ENCODE peak calls at places on chromosomes 2 and 18, in nine cellular contexts. X is SK-N-SH, Y is uterus, H is mesenchymal stem cell, F is stomach, Q is SJSA1, J is HL-60, N is body of pancreas, B is Caco-2. G is an unnamed sample. For H3K27me3, the result is how much of the 10 kb centered on the place peaks cover.

GRCh38 chr2:64498438-64498837 is 25.7 kb upstream of the AFTPH start:
- DNase-seq in B (no peak), Q (no peak), N (no peak), X (no peak), H (no peak), Y (no peak), F (no peak), J (no peak), G (no peak)

GRCh38 chr2:215624423-215624829 is 188.6 kb upstream of the FN1 start:
- DNase-seq in X (no peak), B (peak), H (peak), J (peak), F (no peak), Y (peak), Q (no peak), N (peak), G (peak)

GRCh38 chr2:190267302-190267701 is 52.3 kb downstream of the HIBCH start:
- DNase-seq in N (no peak), Y (no peak), B (no peak), J (no peak), F (no peak), H (peak), X (no peak), Q (peak), G (peak)

GRCh38 chr18:55318864-55319516 is 269.0 kb downstream of the TCF4 start:
- DNase-seq in X (no peak), N (no peak), H (peak), Y (no peak), Q (no peak), F (no peak), J (no peak), B (no peak), G (no peak)

GRCh38 chr2:113233593-113234550 is 44.8 kb downstream of the PAX8 start:
- DNase-seq in H (no peak), Q (no peak), X (no peak), B (peak), J (peak), F (peak), N (no peak), Y (no peak), G (no peak)

GRCh38 chr18:59612461-59612860 is 84.8 kb downstream of the CCBE1 start:
- DNase-seq in H (no peak), X (no peak), N (no peak), J (no peak), F (no peak), Q (no peak), Y (peak), B (no peak), G (peak)

GRCh38 chr18:44637210-44638051 is 43.3 kb upstream of the SETBP1 start:
- DNase-seq in Y (no peak), F (no peak), N (no peak), H (peak), Q (peak), X (no peak), B (no peak), J (no peak), G (peak)

GRCh38 chr18:48781041-48781989 is 169.4 kb downstream of the SMAD7 start:
- DNase-seq in Q (no peak), Y (peak), H (peak), J (no peak), N (peak), F (peak), B (peak), X (peak), G (no peak)

GRCh38 chr2:113977660-113978523 is 88.0 kb downstream of the ACTR3 start:
- DNase-seq in N (peak), Q (peak), J (peak), Y (no peak), F (no peak), X (no peak), B (peak), H (peak), G (no peak)

GRCh38 chr18:68778280-68778875 is 19.5 kb upstream of the CCDC102B start:
- DNase-seq in H (peak), X (no peak), B (no peak), F (no peak), Y (no peak), J (no peak), Q (no peak), N (no peak), G (no peak)

GRCh38 chr2:121925466-121925865 is 170.0 kb downstream of the TSN start:
- DNase-seq in Y (no peak), N (no peak), B (no peak), H (no peak), Q (no peak), X (no peak), F (no peak), J (no peak), G (no peak)

DNA sequence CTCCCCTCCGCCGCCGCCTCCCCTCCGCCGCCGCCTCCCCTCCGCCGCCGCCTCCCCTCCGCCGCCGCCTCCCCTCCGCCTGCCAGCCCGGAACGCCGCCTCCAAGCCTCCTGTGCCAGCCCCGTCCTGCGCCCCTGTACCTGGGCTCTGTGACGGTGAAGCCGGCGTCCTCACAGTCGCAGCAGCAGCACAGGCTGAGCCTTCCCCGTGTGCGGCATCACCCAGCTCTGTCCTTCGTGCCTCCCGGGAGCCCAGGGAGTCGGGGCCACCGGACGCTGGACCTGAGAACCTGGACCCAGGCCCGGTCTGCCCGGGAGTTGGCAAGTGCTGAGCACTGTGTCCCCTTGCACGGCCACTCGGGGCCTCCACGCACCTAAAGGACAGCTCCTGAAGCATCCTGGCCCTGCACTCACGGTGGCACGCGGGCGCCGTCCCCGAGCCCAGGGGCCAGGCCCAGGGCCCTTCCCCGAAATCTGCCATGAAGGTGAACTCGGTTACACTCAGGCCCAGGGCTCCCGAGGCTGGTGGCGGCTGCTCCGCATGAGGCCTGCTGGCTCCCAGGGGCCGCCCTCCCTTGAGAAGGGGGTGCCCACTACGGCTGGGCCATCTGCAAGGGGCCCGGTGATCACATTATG is 32.9 kb downstream of the RTP5 start:
- DNase-seq in Y (peak), Q (peak), F (peak), N (no peak), J (no peak), X (no peak), H (no peak), B (no peak), G (no peak)
- H3K4me3 ChIP-seq in Y (peak), Q (no peak), F (peak), N (no peak), J (no peak), X (no peak), H (no peak), B (no peak), G (no peak)

GRCh38 chr18:73514449-73514848 is 633.2 kb downstream of the FBXO15 start:
- DNase-seq in N (no peak), J (no peak), Y (no peak), B (no peak), Q (no peak), F (no peak), H (no peak), X (no peak), G (no peak)
- H3K27me3 ChIP-seq in N (under half), J (under half), Y (under half), B (under half), Q (under half), F (under half), H (under half), X (under half), G (under half)

DNA sequence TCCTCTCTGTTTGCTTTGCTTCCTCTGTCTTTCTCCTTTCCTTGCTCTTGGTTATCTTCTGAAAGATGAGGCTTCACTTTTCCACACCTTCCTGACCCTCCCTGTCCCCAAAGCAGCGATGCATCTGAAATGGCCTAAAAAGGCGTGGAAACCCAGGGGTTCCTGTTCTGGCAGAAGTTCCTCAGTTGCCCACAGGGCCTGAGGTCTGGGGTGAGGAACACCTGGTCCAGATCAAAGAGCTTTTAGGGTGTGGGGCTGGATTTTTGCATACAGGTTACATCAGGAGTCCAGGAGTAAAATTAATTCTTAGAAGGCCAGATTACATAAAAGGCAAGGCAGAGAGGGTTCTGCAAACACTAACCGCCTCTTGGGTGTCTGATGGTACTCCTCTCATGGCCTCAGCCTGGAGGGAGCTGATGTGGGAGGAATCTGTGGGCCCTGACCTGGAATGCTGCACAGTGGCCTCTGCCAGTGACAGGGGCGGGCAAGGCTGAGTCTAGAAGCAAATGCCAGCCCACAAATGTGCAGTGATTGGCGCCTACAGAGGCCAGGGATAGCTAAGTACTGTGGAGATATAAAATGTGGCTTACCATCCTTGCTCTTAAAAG is 41.8 kb downstream of the INPP4A start:
- DNase-seq in X (no peak), Y (no peak), H (no peak), F (no peak), J (no peak), Q (no peak), N (no peak), B (no peak), G (no peak)
- H3K4me3 ChIP-seq in X (no peak), Y (no peak), H (no peak), F (no peak), J (no peak), Q (no peak), N (no peak), B (no peak), G (no peak)

GRCh38 chr2:19359456-19359855 is 1.0 kb upstream of the OSR1 start:
- DNase-seq in Q (no peak), X (peak), F (no peak), J (no peak), B (no peak), Y (no peak), N (no peak), H (no peak), G (no peak)
- H3K27me3 ChIP-seq in Q (under half), X (under half), F (half or more), J (half or more), B (under half), Y (under half), N (under half), H (half or more), G (under half)

GRCh38 chr18:79529991-79530390 is 134.3 kb downstream of the NFATC1 start:
- DNase-seq in Q (no peak), X (no peak), B (no peak), H (no peak), N (no peak), Y (peak), F (no peak), J (no peak), G (no peak)

GRCh38 chr18:79528296-79528695 is 132.6 kb downstream of the NFATC1 start:
- DNase-seq in H (no peak), Q (no peak), J (no peak), F (peak), B (no peak), Y (peak), X (no peak), N (no peak), G (no peak)

GRCh38 chr18:79529296-79529695 is 133.6 kb downstream of the NFATC1 start:
- DNase-seq in F (peak), Y (peak), J (no peak), Q (no peak), H (no peak), X (no peak), N (no peak), B (no peak), G (no peak)

GRCh38 chr18:79527656-79528055 is 131.9 kb downstream of the NFATC1 start:
- DNase-seq in J (no peak), X (no peak), Y (peak), N (no peak), Q (no peak), F (peak), H (no peak), B (no peak), G (no peak)

DNA sequence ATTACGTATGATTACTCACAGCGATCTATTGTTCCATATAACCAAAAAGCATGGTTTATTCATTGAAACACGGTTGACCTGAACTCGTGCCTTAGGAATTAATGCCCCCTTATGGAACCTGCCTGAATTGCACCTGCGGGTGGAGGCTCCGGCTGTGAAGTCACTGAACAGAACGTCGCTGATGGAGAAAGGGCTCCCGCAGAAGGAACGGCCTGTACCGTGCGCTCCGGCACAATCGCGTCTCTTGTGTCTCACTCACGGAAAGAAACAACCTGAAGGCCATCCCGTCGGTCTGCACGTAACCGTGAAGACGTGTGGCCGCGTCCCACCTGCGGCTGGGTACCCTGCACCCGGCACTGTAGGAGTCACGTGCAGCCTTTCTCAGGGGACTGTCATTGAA is 133.1 kb downstream of the NFATC1 start:
- DNase-seq in N (peak), F (peak), B (peak), J (peak), X (peak), Q (peak), Y (peak), H (peak), G (peak)
- H3K4me3 ChIP-seq in N (no peak), F (no peak), B (no peak), J (no peak), X (no peak), Q (no peak), Y (no peak), H (no peak), G (no peak)

G was measured in BJ.